ENCODE peak calls at places on chromosome 18, in eight cellular contexts. C is B cell, H is uterus, I is choroid plexus epithelial cell, G is HFFc6, U is lower lobe of right lung, F is fibroblast of mammary gland, V is Peyer's patch. T is an unnamed sample.

GRCh38 chr18:48794251-48794970 is 156.4 kb downstream of the SMAD7 start:
- DNase-seq in G (no peak), U (peak; percentile 7), C (no peak), H (peak; percentile 8), V (no peak), F (no peak), I (no peak), T (peak; percentile 0)

GRCh38 chr18:25737710-25738251 is 352.6 kb downstream of the SS18 start:
- DNase-seq in V (no peak), H (no peak), G (peak; percentile 49), C (no peak), U (no peak), F (peak; percentile 95), I (peak; percentile 74), T (no peak)

GRCh38 chr18:923144-923543 is 18.5 kb downstream of the ADCYAP1 start:
- DNase-seq in I (no peak), U (no peak), F (no peak), C (no peak), G (no peak), H (no peak), V (no peak), T (no peak)

GRCh38 chr18:31042391-31043181 is at the start of gene DSC3:
- DNase-seq in F (no peak), H (peak; percentile 13), C (no peak), U (peak; percentile 47), G (no peak), V (no peak), I (peak; percentile 13), T (no peak)

GRCh38 chr18:13629841-13630747 is 96.3 kb downstream of the FAM210A start:
- DNase-seq in V (peak; percentile 44), C (peak; percentile 90), F (peak; percentile 60), G (peak; percentile 48), U (no peak), I (peak; percentile 82), H (peak; percentile 60), T (no peak)

GRCh38 chr18:6624271-6624670 is 105.2 kb upstream of the ARHGAP28 start:
- DNase-seq in G (peak; percentile 55), V (no peak), I (peak; percentile 84), F (peak; percentile 87), H (no peak), C (no peak), U (no peak), T (no peak)

GRCh38 chr18:1296237-1296636 is 391.6 kb downstream of the ADCYAP1 start:
- DNase-seq in V (no peak), G (no peak), I (no peak), H (no peak), F (no peak), C (no peak), U (no peak), T (no peak)

GRCh38 chr18:65753520-65753919 is 2.7 kb downstream of the CDH7 start:
- DNase-seq in V (no peak), U (no peak), C (no peak), I (peak; percentile 78), F (no peak), G (no peak), H (no peak), T (no peak)

GRCh38 chr18:24878289-24878688 is 417.9 kb downstream of the HRH4 start:
- DNase-seq in F (peak; percentile 75), U (no peak), C (peak; percentile 18), I (peak; percentile 72), H (no peak), V (no peak), G (peak; percentile 46), T (no peak)

GRCh38 chr18:43875496-43875895 is 598.2 kb upstream of the SYT4 start:
- DNase-seq in I (peak; percentile 30), H (no peak), G (no peak), F (peak; percentile 78), V (no peak), C (no peak), U (no peak), T (no peak)

GRCh38 chr18:62523631-62524442 is 1.0 kb downstream of the ZCCHC2 start:
- DNase-seq in F (peak; percentile 45), H (peak; percentile 54), V (peak; percentile 49), I (peak; percentile 69), C (peak; percentile 73), U (peak; percentile 76), G (peak; percentile 36), T (no peak)

GRCh38 chr18:51135795-51136194 is 61.7 kb downstream of the MEX3C start:
- DNase-seq in V (no peak), F (no peak), G (no peak), C (no peak), U (no peak), H (no peak), I (no peak), T (no peak)

GRCh38 chr18:58838165-58838860 is 26.4 kb upstream of the ZNF532 start:
- DNase-seq in U (no peak), V (no peak), H (no peak), I (no peak), G (no peak), C (no peak), F (no peak), T (no peak)

GRCh38 chr18:32289480-32290075 is 99.7 kb downstream of the MEP1B start:
- DNase-seq in G (peak; percentile 40), V (no peak), I (peak; percentile 87), H (no peak), C (peak; percentile 14), F (peak; percentile 75), U (no peak), T (no peak)

GRCh38 chr18:58223717-58224424 is 179.8 kb downstream of the NEDD4L start:
- DNase-seq in F (peak; percentile 98), U (peak; percentile 61), H (no peak), C (no peak), G (peak; percentile 91), V (no peak), I (peak; percentile 91), T (no peak)

GRCh38 chr18:23912356-23912755 is 102.2 kb upstream of the TTC39C start:
- DNase-seq in F (peak; percentile 16), H (no peak), G (peak; percentile 59), U (no peak), V (no peak), I (peak; percentile 4), C (no peak), T (no peak)

GRCh38 chr18:39969813-39970494 is 1985.1 kb upstream of the PIK3C3 start:
- DNase-seq in I (peak; percentile 9), C (no peak), U (no peak), V (no peak), G (no peak), H (no peak), F (peak; percentile 7), T (no peak)

GRCh38 chr18:68394705-68395104 is 320.2 kb downstream of the TMX3 start:
- DNase-seq in U (no peak), G (peak; percentile 27), H (no peak), I (peak; percentile 19), C (no peak), F (peak; percentile 24), V (no peak), T (no peak)

GRCh38 chr18:58288922-58289797 is 245.1 kb downstream of the NEDD4L start:
- DNase-seq in U (no peak), I (peak; percentile 79), H (no peak), G (peak; percentile 58), V (no peak), C (no peak), F (no peak), T (no peak)

GRCh38 chr18:24197412-24197811 is 58.5 kb downstream of the CABYR start:
- DNase-seq in H (no peak), C (no peak), U (no peak), I (no peak), V (no peak), F (no peak), G (no peak), T (no peak)

DNA sequence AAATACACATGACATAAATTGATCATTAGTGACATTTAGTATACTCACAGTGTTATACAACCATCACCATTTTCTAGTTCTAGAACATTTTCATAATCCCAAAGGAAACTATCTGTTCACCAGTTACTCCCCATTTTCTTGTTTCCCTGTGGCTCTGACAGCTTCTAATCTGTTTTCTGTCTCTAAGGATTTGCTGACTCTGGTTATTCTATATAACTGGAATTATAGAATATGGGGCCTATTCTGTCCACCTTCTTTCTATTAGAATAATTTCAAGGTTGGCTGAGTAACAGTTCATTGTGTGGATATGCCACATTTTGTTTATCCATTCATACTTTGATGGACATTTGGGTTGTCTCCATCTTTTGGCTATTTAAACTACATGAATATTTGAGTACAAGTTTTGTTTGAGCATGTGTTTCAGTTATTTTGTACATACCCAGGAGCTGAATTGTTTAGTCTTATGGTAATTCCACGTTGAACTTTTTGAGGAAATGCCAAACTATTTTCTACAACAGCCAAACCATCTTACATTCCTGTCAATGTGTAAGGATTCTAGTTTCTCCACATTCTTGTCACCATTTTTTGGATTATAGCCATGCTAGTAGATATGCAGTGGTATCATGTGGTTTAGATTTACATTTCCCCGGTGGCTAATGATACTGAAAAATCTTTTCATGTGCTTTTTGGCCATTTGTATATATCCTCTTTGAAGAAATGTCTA is 20.5 kb downstream of the KIAA1328 start:
- DNase-seq in H (no peak), V (no peak), U (no peak), I (peak; percentile 89), F (peak; percentile 39), G (peak; percentile 65), C (no peak), T (no peak)
- TF ChIP-seq CTCF in H (no peak), V (no peak), U (no peak), I (no peak), F (no peak), G (no peak), C (no peak), T (no peak)

GRCh38 chr18:54671291-54671881 is 80.3 kb downstream of the DYNAP start:
- DNase-seq in F (peak; percentile 60), C (no peak), I (peak; percentile 69), G (peak; percentile 40), H (no peak), V (no peak), U (no peak), T (no peak)
- TF ChIP-seq CTCF in F (peak; percentile 48), C (peak; percentile 85), I (peak; percentile 45), G (peak; percentile 91), H (peak; percentile 20), V (peak; percentile 63), U (peak; percentile 54), T (peak; percentile 37)

GRCh38 chr18:3706279-3707097 is 256.5 kb downstream of the TGIF1 start:
- DNase-seq in U (no peak), F (peak; percentile 57), I (peak; percentile 25), H (no peak), V (no peak), C (no peak), G (no peak), T (no peak)

GRCh38 chr18:3709166-3709565 is 259.2 kb downstream of the TGIF1 start:
- DNase-seq in C (no peak), U (no peak), F (no peak), I (no peak), H (no peak), G (no peak), V (no peak), T (no peak)

GRCh38 chr18:3704556-3705162 is 254.7 kb downstream of the TGIF1 start:
- DNase-seq in H (no peak), F (no peak), V (no peak), C (no peak), I (no peak), G (no peak), U (no peak), T (no peak)

GRCh38 chr18:3703732-3704176 is 253.8 kb downstream of the TGIF1 start:
- DNase-seq in H (peak; percentile 58), V (no peak), U (peak; percentile 65), G (peak; percentile 57), C (no peak), F (peak; percentile 64), I (peak; percentile 80), T (no peak)
- TF ChIP-seq CTCF in H (peak; percentile 67), V (peak; percentile 43), U (peak; percentile 62), G (peak; percentile 88), C (peak; percentile 49), F (peak; percentile 82), I (peak; percentile 87), T (peak; percentile 70)

GRCh38 chr18:52343731-52344340 is 3.8 kb downstream of the DCC start:
- DNase-seq in C (no peak), U (no peak), V (no peak), H (no peak), F (no peak), G (no peak), I (no peak), T (no peak)
- TF ChIP-seq CTCF in C (no peak), U (no peak), V (no peak), H (no peak), F (no peak), G (no peak), I (no peak), T (no peak)